ENCODE peak calls at places on chromosomes 3 and 15, in nine cellular contexts. One of them, this sample, is unnamed. For H3K36me3, the result is how much of the 10 kb centered on the place peaks cover.

GRCh38 chr15:39215006-39215405 is 365.9 kb upstream of the THBS1 start:
- DNase-seq in endodermal cell: no peak
- DNase-seq in tibial artery: no peak
- DNase-seq in CD8-positive, alpha-beta memory T cell: no peak
- DNase-seq in transverse colon: no peak
- DNase-seq in RWPE2: no peak
- DNase-seq in fibroblast of lung: peak
- DNase-seq in DND-41: no peak
- DNase-seq in aorta: no peak
- DNase-seq in this sample: no peak

GRCh38 chr15:70140543-70141375 is 43.0 kb upstream of the TLE3 start:
- DNase-seq in endodermal cell: peak
- DNase-seq in tibial artery: no peak
- DNase-seq in CD8-positive, alpha-beta memory T cell: peak
- DNase-seq in transverse colon: no peak
- DNase-seq in RWPE2: no peak
- DNase-seq in fibroblast of lung: no peak
- DNase-seq in DND-41: peak
- DNase-seq in aorta: no peak
- DNase-seq in this sample: peak

GRCh38 chr3:120427201-120427600 is 23.6 kb downstream of the FSTL1 start:
- DNase-seq in endodermal cell: no peak
- DNase-seq in tibial artery: no peak
- DNase-seq in CD8-positive, alpha-beta memory T cell: no peak
- DNase-seq in transverse colon: no peak
- DNase-seq in RWPE2: no peak
- DNase-seq in fibroblast of lung: no peak
- DNase-seq in DND-41: no peak
- DNase-seq in aorta: no peak
- DNase-seq in this sample: no peak

GRCh38 chr15:38474155-38474757 is 20.3 kb downstream of the FAM98B start:
- DNase-seq in endodermal cell: peak
- DNase-seq in tibial artery: no peak
- DNase-seq in CD8-positive, alpha-beta memory T cell: no peak
- DNase-seq in transverse colon: no peak
- DNase-seq in RWPE2: no peak
- DNase-seq in fibroblast of lung: peak
- DNase-seq in DND-41: peak
- DNase-seq in aorta: no peak
- DNase-seq in this sample: peak

GRCh38 chr3:31534036-31534435 is 1.3 kb downstream of the STT3B start:
- DNase-seq in endodermal cell: no peak
- DNase-seq in tibial artery: no peak
- DNase-seq in CD8-positive, alpha-beta memory T cell: no peak
- DNase-seq in transverse colon: no peak
- DNase-seq in RWPE2: no peak
- DNase-seq in fibroblast of lung: peak
- DNase-seq in DND-41: no peak
- DNase-seq in aorta: no peak
- DNase-seq in this sample: no peak

GRCh38 chr3:72601049-72601448 is 247.2 kb downstream of the SHQ1 start:
- DNase-seq in endodermal cell: no peak
- DNase-seq in tibial artery: no peak
- DNase-seq in CD8-positive, alpha-beta memory T cell: no peak
- DNase-seq in transverse colon: no peak
- DNase-seq in RWPE2: no peak
- DNase-seq in fibroblast of lung: peak
- DNase-seq in DND-41: no peak
- DNase-seq in aorta: no peak
- DNase-seq in this sample: no peak

GRCh38 chr15:70799667-70800450 is 36.5 kb upstream of the UACA start:
- DNase-seq in endodermal cell: peak
- DNase-seq in tibial artery: peak
- DNase-seq in CD8-positive, alpha-beta memory T cell: no peak
- DNase-seq in transverse colon: no peak
- DNase-seq in RWPE2: no peak
- DNase-seq in fibroblast of lung: peak
- DNase-seq in DND-41: no peak
- DNase-seq in aorta: no peak
- DNase-seq in this sample: no peak

GRCh38 chr15:22780267-22780666 is 6.2 kb upstream of the NIPA1 start:
- DNase-seq in endodermal cell: no peak
- DNase-seq in tibial artery: no peak
- DNase-seq in CD8-positive, alpha-beta memory T cell: no peak
- DNase-seq in transverse colon: no peak
- DNase-seq in RWPE2: no peak
- DNase-seq in fibroblast of lung: no peak
- DNase-seq in DND-41: no peak
- DNase-seq in aorta: no peak
- DNase-seq in this sample: no peak

GRCh38 chr3:143327388-143327787 is 207.8 kb downstream of the CHST2 start:
- DNase-seq in endodermal cell: no peak
- DNase-seq in tibial artery: no peak
- DNase-seq in CD8-positive, alpha-beta memory T cell: no peak
- DNase-seq in transverse colon: no peak
- DNase-seq in RWPE2: no peak
- DNase-seq in fibroblast of lung: peak
- DNase-seq in DND-41: no peak
- DNase-seq in aorta: no peak
- DNase-seq in this sample: no peak

GRCh38 chr3:49812916-49813496 is 747 bp downstream of the UBA7 start:
- DNase-seq in endodermal cell: no peak
- DNase-seq in tibial artery: no peak
- DNase-seq in CD8-positive, alpha-beta memory T cell: no peak
- DNase-seq in transverse colon: no peak
- DNase-seq in RWPE2: no peak
- DNase-seq in fibroblast of lung: no peak
- DNase-seq in DND-41: no peak
- DNase-seq in aorta: no peak
- DNase-seq in this sample: no peak

GRCh38 chr3:49813497-49814174 is at the start of gene UBA7:
- DNase-seq in endodermal cell: no peak
- DNase-seq in tibial artery: peak
- DNase-seq in CD8-positive, alpha-beta memory T cell: no peak
- DNase-seq in transverse colon: peak
- DNase-seq in RWPE2: no peak
- DNase-seq in fibroblast of lung: peak
- DNase-seq in DND-41: peak
- DNase-seq in aorta: no peak
- DNase-seq in this sample: peak
- H3K4me3 ChIP-seq in endodermal cell: no peak
- H3K4me3 ChIP-seq in tibial artery: peak
- H3K4me3 ChIP-seq in CD8-positive, alpha-beta memory T cell: peak
- H3K4me3 ChIP-seq in transverse colon: peak
- H3K4me3 ChIP-seq in RWPE2: peak
- H3K4me3 ChIP-seq in fibroblast of lung: peak
- H3K4me3 ChIP-seq in DND-41: peak
- H3K4me3 ChIP-seq in aorta: peak
- H3K4me3 ChIP-seq in this sample: peak

GRCh38 chr15:85716261-85716660 is 78.5 kb downstream of the KLHL25 start:
- DNase-seq in endodermal cell: no peak
- DNase-seq in tibial artery: no peak
- DNase-seq in CD8-positive, alpha-beta memory T cell: no peak
- DNase-seq in transverse colon: no peak
- DNase-seq in RWPE2: no peak
- DNase-seq in fibroblast of lung: no peak
- DNase-seq in DND-41: no peak
- DNase-seq in aorta: no peak
- DNase-seq in this sample: no peak
- H3K36me3 ChIP-seq in endodermal cell: half or more
- H3K36me3 ChIP-seq in tibial artery: half or more
- H3K36me3 ChIP-seq in CD8-positive, alpha-beta memory T cell: half or more
- H3K36me3 ChIP-seq in transverse colon: half or more
- H3K36me3 ChIP-seq in RWPE2: half or more
- H3K36me3 ChIP-seq in fibroblast of lung: under half
- H3K36me3 ChIP-seq in DND-41: half or more
- H3K36me3 ChIP-seq in aorta: under half
- H3K36me3 ChIP-seq in this sample: half or more

GRCh38 chr3:148694116-148694515 is 3.6 kb upstream of the AGTR1 start:
- DNase-seq in endodermal cell: no peak
- DNase-seq in tibial artery: no peak
- DNase-seq in CD8-positive, alpha-beta memory T cell: no peak
- DNase-seq in transverse colon: no peak
- DNase-seq in RWPE2: no peak
- DNase-seq in fibroblast of lung: no peak
- DNase-seq in DND-41: no peak
- DNase-seq in aorta: no peak
- DNase-seq in this sample: no peak
- H3K4me3 ChIP-seq in endodermal cell: no peak
- H3K4me3 ChIP-seq in tibial artery: no peak
- H3K4me3 ChIP-seq in CD8-positive, alpha-beta memory T cell: no peak
- H3K4me3 ChIP-seq in transverse colon: no peak
- H3K4me3 ChIP-seq in RWPE2: no peak
- H3K4me3 ChIP-seq in fibroblast of lung: no peak
- H3K4me3 ChIP-seq in DND-41: no peak
- H3K4me3 ChIP-seq in aorta: no peak
- H3K4me3 ChIP-seq in this sample: no peak

DNA sequence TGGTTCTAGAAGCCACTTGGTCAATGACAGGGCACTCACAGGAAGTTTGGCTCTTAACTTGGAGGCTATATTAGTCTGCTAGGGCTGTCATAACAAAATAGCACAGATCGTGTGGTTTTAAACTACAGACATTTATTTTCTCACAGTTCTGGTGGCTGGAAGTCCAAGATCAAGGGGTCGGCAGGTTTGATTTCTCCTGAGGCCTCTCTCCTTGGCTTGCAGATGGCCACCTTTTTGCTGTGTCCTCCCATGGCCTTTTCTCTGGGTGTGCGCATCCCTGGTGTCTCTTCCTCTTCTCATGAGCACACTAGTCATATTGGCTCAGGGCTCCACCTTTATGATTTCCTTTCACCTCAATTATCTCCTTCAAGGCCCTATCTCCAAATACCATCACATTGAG is 69.3 kb downstream of the FOXB1 start:
- DNase-seq in endodermal cell: no peak
- DNase-seq in tibial artery: no peak
- DNase-seq in CD8-positive, alpha-beta memory T cell: no peak
- DNase-seq in transverse colon: no peak
- DNase-seq in RWPE2: no peak
- DNase-seq in fibroblast of lung: no peak
- DNase-seq in DND-41: no peak
- DNase-seq in aorta: no peak
- DNase-seq in this sample: no peak
- H3K36me3 ChIP-seq in endodermal cell: under half
- H3K36me3 ChIP-seq in tibial artery: under half
- H3K36me3 ChIP-seq in CD8-positive, alpha-beta memory T cell: under half
- H3K36me3 ChIP-seq in transverse colon: under half
- H3K36me3 ChIP-seq in RWPE2: under half
- H3K36me3 ChIP-seq in fibroblast of lung: under half
- H3K36me3 ChIP-seq in DND-41: under half
- H3K36me3 ChIP-seq in aorta: under half
- H3K36me3 ChIP-seq in this sample: under half